ENCODE peak calls at places on chromosomes 13 and 19, in six cellular contexts. U is HCT116, P is AML-193, F is neural crest cell, G is AG04450, N is NCI-H1436 treated with DMSO at 0.1 percent for 48 hours. Q is an unnamed sample.
A peak's percentile ranks its signal among the peaks of the same experiment; 100 is the strongest.

GRCh38 chr19:3186891-3187661 is 1.3 kb downstream of the NCLN start:
- DNase-seq in F (no peak), P (no peak), N (no peak), G (no peak), U (no peak), Q (no peak)

GRCh38 chr19:39969266-39969665 is 1.7 kb upstream of the PSMC4 start:
- DNase-seq in N (no peak), P (no peak), F (no peak), G (no peak), U (no peak), Q (no peak)

GRCh38 chr19:43466793-43467192 is 1.4 kb upstream of the LYPD3 start:
- DNase-seq in G (no peak), U (no peak), N (no peak), P (no peak), F (no peak), Q (no peak)

GRCh38 chr19:40607311-40607871 is 6.2 kb downstream of the LTBP4 start:
- DNase-seq in F (no peak), U (no peak), P (no peak), N (no peak), G (no peak), Q (no peak)

GRCh38 chr13:94419304-94419943 is 60.1 kb downstream of the DCT start:
- DNase-seq in U (no peak), F (no peak), P (no peak), N (no peak), G (peak; percentile 15), Q (no peak)

GRCh38 chr13:47033216-47033615 is 136.4 kb upstream of the HTR2A start:
- DNase-seq in U (no peak), N (no peak), F (no peak), G (no peak), P (no peak), Q (no peak)

GRCh38 chr13:111198979-111199378 is 83.9 kb downstream of the ARHGEF7 start:
- DNase-seq in P (no peak), N (no peak), F (no peak), G (no peak), U (no peak), Q (no peak)

GRCh38 chr13:49256841-49257240 is 9.1 kb downstream of the CDADC1 start:
- DNase-seq in P (no peak), U (no peak), F (no peak), N (no peak), G (no peak), Q (no peak)

GRCh38 chr19:16373079-16373478 is 48.5 kb downstream of the KLF2 start:
- DNase-seq in F (no peak), N (no peak), G (no peak), P (no peak), U (no peak), Q (no peak)

GRCh38 chr19:18141031-18141430 is 11.9 kb upstream of the PIK3R2 start:
- DNase-seq in F (no peak), P (no peak), N (no peak), U (no peak), G (no peak), Q (no peak)